ENCODE peak calls at places on chromosomes 13 and 19, in five cellular contexts. P, B, Q, E and D are unnamed samples.
A peak's percentile ranks its signal among the peaks of the same experiment; 100 is the strongest.

GRCh38 chr19:13983213-13983889 is 22.8 kb downstream of the RFX1 start:
- DNase-seq in P (no peak), B (no peak), Q (no peak), E (no peak), D (no peak)

GRCh38 chr13:31168736-31169135 is 7.0 kb upstream of the HSPH1 start:
- DNase-seq in P (no peak), B (no peak), Q (no peak), E (no peak), D (no peak)

GRCh38 chr13:62119739-62120700 is 704.4 kb upstream of the PCDH20 start:
- DNase-seq in P (peak; percentile 43), B (peak; percentile 0), Q (no peak), E (peak; percentile 47), D (no peak)

GRCh38 chr13:23871616-23872220 is 17.5 kb downstream of the MIPEP start:
- DNase-seq in P (peak; percentile 16), B (peak; percentile 30), Q (no peak), E (peak; percentile 76), D (no peak)

GRCh38 chr19:32287811-32288227 is 57.6 kb upstream of the ZNF507 start:
- DNase-seq in P (peak; percentile 87), B (peak; percentile 2), Q (no peak), E (peak; percentile 77), D (no peak)

GRCh38 chr19:53927745-53928144 is 18.7 kb downstream of the CACNG7 start:
- DNase-seq in P (peak; percentile 97), B (peak; percentile 51), Q (no peak), E (peak; percentile 62), D (no peak)

GRCh38 chr13:51549050-51549449 is 35.2 kb upstream of the WDFY2 start:
- DNase-seq in P (no peak), B (no peak), Q (no peak), E (no peak), D (no peak)

GRCh38 chr13:51349016-51349415 is 9.5 kb downstream of the SERPINE3 start:
- DNase-seq in P (no peak), B (no peak), Q (no peak), E (no peak), D (no peak)

GRCh38 chr13:26713341-26713740 is 47.2 kb downstream of the GPR12 start:
- DNase-seq in P (no peak), B (no peak), Q (no peak), E (no peak), D (no peak)

GRCh38 chr19:54418030-54418929 is 3.0 kb downstream of the TTYH1 start:
- DNase-seq in P (peak; percentile 43), B (peak; percentile 22), Q (no peak), E (no peak), D (no peak)

GRCh38 chr13:18212873-18213272 is 968.8 kb downstream of the TUBA3C start:
- DNase-seq in P (peak; percentile 13), B (no peak), Q (no peak), E (peak; percentile 9), D (no peak)

GRCh38 chr19:43820098-43820860 is 6.8 kb upstream of the ZNF283 start:
- DNase-seq in P (peak; percentile 91), B (peak; percentile 35), Q (no peak), E (peak; percentile 66), D (peak; percentile 75)

GRCh38 chr13:50365683-50366391 is 350.6 kb downstream of the KCNRG start:
- DNase-seq in P (no peak), B (no peak), Q (no peak), E (no peak), D (no peak)

GRCh38 chr19:40567040-40567749 is 9.5 kb upstream of the SHKBP1 start:
- DNase-seq in P (peak; percentile 55), B (no peak), Q (no peak), E (no peak), D (no peak)

GRCh38 chr13:90641884-90642283 is 705.6 kb upstream of the MIR17HG start:
- DNase-seq in P (no peak), B (no peak), Q (no peak), E (no peak), D (no peak)

GRCh38 chr13:67133476-67133875 is 96.7 kb downstream of the PCDH9 start:
- DNase-seq in P (no peak), B (peak; percentile 18), Q (no peak), E (no peak), D (no peak)

GRCh38 chr19:40607311-40607871 is 6.2 kb downstream of the LTBP4 start:
- DNase-seq in P (peak; percentile 67), B (no peak), Q (no peak), E (no peak), D (no peak)

GRCh38 chr13:31441804-31442487 is 242.2 kb downstream of the B3GLCT start:
- DNase-seq in P (no peak), B (no peak), Q (no peak), E (no peak), D (no peak)

GRCh38 chr19:34493649-34494044 is 12.1 kb downstream of the WTIP start:
- DNase-seq in P (no peak), B (no peak), Q (no peak), E (no peak), D (peak; percentile 24)

GRCh38 chr19:49442793-49443365 is 1.6 kb upstream of the SLC17A7 start:
- DNase-seq in P (peak; percentile 100), B (peak; percentile 61), Q (peak; percentile 69), E (peak; percentile 68), D (peak; percentile 97)

GRCh38 chr13:20090349-20090748 is 70.5 kb downstream of the GJA3 start:
- DNase-seq in P (no peak), B (no peak), Q (no peak), E (peak; percentile 29), D (no peak)

GRCh38 chr13:28866932-28867331 is 46.8 kb downstream of the MTUS2 start:
- DNase-seq in P (no peak), B (no peak), Q (no peak), E (no peak), D (no peak)

GRCh38 chr19:10431943-10432735 is 11.8 kb downstream of the PDE4A start:
- DNase-seq in P (peak; percentile 60), B (no peak), Q (no peak), E (no peak), D (peak; percentile 92)

GRCh38 chr19:43532571-43532961 is 422 bp upstream of the ZNF575 start:
- DNase-seq in P (no peak), B (no peak), Q (no peak), E (no peak), D (peak; percentile 75)

GRCh38 chr13:44232729-44233128 is 140.9 kb upstream of the SERP2 start:
- DNase-seq in P (no peak), B (no peak), Q (no peak), E (no peak), D (no peak)

GRCh38 chr13:44234566-44234965 is 139.1 kb upstream of the SERP2 start:
- DNase-seq in P (no peak), B (no peak), Q (no peak), E (no peak), D (no peak)

GRCh38 chr13:44237276-44237767 is 136.3 kb upstream of the SERP2 start:
- DNase-seq in P (no peak), B (peak; percentile 92), Q (no peak), E (peak; percentile 98), D (no peak)

GRCh38 chr13:44238011-44238421 is 135.6 kb upstream of the SERP2 start:
- DNase-seq in P (no peak), B (peak; percentile 36), Q (peak; percentile 25), E (peak; percentile 81), D (no peak)

DNA sequence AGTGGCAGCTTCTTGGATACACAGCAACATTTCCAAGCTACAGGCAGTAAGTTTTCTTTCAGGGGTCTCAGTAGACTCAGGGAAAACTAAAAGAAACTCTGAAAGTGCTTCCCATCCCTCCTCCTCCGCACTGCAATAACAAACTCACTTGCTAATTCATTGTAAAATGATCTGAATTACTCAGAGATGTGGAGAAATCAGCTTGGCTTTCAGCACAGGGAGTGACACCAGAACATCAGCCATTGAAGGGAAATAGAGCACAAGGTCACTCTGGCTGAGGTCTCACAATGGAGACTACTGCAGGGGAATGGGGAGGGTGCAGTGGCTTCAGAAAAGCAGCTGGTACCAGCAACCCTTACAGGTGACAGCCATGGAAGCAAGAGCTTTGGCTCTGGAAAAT is 137.3 kb upstream of the SERP2 start:
- DNase-seq in P (no peak), B (no peak), Q (no peak), E (peak; percentile 78), D (no peak)
- H3K4me1 ChIP-seq in P (no peaks in the 10 kb centered on the region), B (peaks cover 31% of the 10 kb centered on the region), Q (peaks cover 32% of the 10 kb centered on the region), E (peaks cover 21% of the 10 kb centered on the region), D (peaks cover 40% of the 10 kb centered on the region)

GRCh38 chr19:5975388-5975728 is 2.6 kb downstream of the RANBP3 start:
- DNase-seq in P (no peak), B (no peak), Q (no peak), E (no peak), D (no peak)

GRCh38 chr19:5977785-5978605 is at the start of gene RANBP3:
- DNase-seq in P (peak; percentile 99), B (peak; percentile 91), Q (peak; percentile 97), E (peak; percentile 99), D (peak; percentile 99)

GRCh38 chr19:5977222-5977784 is 637 bp downstream of the RANBP3 start:
- DNase-seq in P (no peak), B (no peak), Q (no peak), E (no peak), D (no peak)

GRCh38 chr19:5974721-5975387 is 3.1 kb downstream of the RANBP3 start:
- DNase-seq in P (no peak), B (no peak), Q (no peak), E (no peak), D (peak; percentile 69)

GRCh38 chr19:5976768-5977167 is 1.2 kb downstream of the RANBP3 start:
- DNase-seq in P (no peak), B (no peak), Q (no peak), E (no peak), D (no peak)
- H3K4me1 ChIP-seq in P (peaks cover 20% of the 10 kb centered on the region), B (peaks cover 35% of the 10 kb centered on the region), Q (peaks cover 23% of the 10 kb centered on the region), E (peaks cover 24% of the 10 kb centered on the region), D (peaks cover 23% of the 10 kb centered on the region)

DNA sequence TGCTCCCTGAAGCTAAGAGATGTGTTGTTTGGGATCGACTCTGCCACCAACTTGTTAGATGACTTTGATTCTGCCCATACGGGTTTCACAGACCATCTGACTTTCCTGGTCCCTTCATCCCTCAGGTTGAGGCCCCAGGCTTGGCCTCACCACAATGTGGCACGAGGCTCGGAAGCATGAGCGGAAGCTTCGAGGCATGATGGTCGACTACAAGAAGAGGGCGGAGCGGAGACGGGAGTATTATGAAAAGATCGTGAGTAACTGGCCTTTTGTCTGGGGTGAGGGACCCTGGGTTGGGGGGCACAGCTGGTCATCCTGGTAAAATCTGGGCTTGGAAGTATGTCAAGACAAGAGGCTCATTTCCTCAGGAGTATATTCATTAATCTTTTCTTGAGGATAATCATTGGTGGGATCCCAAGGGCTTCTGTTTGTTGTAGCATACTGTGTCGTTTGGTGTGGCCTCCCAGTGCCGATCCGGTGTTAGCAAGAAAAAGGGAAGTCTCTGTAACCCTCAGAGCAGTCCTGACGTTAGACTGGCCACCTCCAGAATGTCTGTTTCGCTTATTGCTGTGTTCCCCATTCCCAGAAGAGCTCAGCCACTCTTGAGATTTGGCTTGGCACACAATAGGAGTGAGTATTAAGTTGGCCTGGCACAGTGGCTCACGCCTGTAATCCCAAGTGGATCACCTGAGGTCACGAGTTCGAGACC is 1.4 kb downstream of the CLASRP start:
- DNase-seq in P (no peak), B (no peak), Q (no peak), E (no peak), D (no peak)
- H3K4me1 ChIP-seq in P (peaks cover 6% of the 10 kb centered on the region), B (peaks cover 11% of the 10 kb centered on the region), Q (peaks cover 7% of the 10 kb centered on the region), E (peaks cover 7% of the 10 kb centered on the region), D (peaks cover 14% of the 10 kb centered on the region)

GRCh38 chr13:41007359-41008118 is 11.6 kb downstream of the ELF1 start:
- DNase-seq in P (peak; percentile 39), B (no peak), Q (no peak), E (peak; percentile 22), D (no peak)
- H3K4me1 ChIP-seq in P (peaks cover 20% of the 10 kb centered on the region), B (no peaks in the 10 kb centered on the region), Q (peaks cover 21% of the 10 kb centered on the region), E (peaks cover 2% of the 10 kb centered on the region), D (peaks cover 96% of the 10 kb centered on the region)